ENCODE peak calls at places on chromosomes 6 and 20, in six cellular contexts. One of them, this sample, is unnamed.

GRCh38 chr20:9514461-9515210 is at the start of gene LAMP5:
- DNase-seq in OCI-LY7: no peak
- DNase-seq in astrocyte of the spinal cord: peak; percentile 33
- DNase-seq in mucosa of descending colon: no peak
- DNase-seq in psoas muscle: no peak
- DNase-seq in endodermal cell: peak; percentile 92
- DNase-seq in this sample: peak; percentile 33

GRCh38 chr20:38128691-38129090 is 36.4 kb downstream of the TGM2 start:
- DNase-seq in OCI-LY7: no peak
- DNase-seq in astrocyte of the spinal cord: no peak
- DNase-seq in mucosa of descending colon: no peak
- DNase-seq in psoas muscle: no peak
- DNase-seq in endodermal cell: no peak
- DNase-seq in this sample: no peak

GRCh38 chr6:12163149-12163548 is 127.0 kb upstream of the EDN1 start:
- DNase-seq in OCI-LY7: no peak
- DNase-seq in astrocyte of the spinal cord: no peak
- DNase-seq in mucosa of descending colon: no peak
- DNase-seq in psoas muscle: no peak
- DNase-seq in endodermal cell: no peak
- DNase-seq in this sample: peak; percentile 70

GRCh38 chr20:1263853-1264252 is 2.2 kb upstream of the SNPH start:
- DNase-seq in OCI-LY7: no peak
- DNase-seq in astrocyte of the spinal cord: peak; percentile 9
- DNase-seq in mucosa of descending colon: no peak
- DNase-seq in psoas muscle: no peak
- DNase-seq in endodermal cell: no peak
- DNase-seq in this sample: peak; percentile 44

GRCh38 chr20:2688041-2688591 is 4.5 kb upstream of the EBF4 start:
- DNase-seq in OCI-LY7: peak; percentile 49
- DNase-seq in astrocyte of the spinal cord: peak; percentile 36
- DNase-seq in mucosa of descending colon: peak; percentile 69
- DNase-seq in psoas muscle: peak; percentile 34
- DNase-seq in endodermal cell: peak; percentile 92
- DNase-seq in this sample: peak; percentile 69

GRCh38 chr6:131062245-131063027 is 609 bp downstream of the EPB41L2 start:
- DNase-seq in OCI-LY7: peak; percentile 56
- DNase-seq in astrocyte of the spinal cord: no peak
- DNase-seq in mucosa of descending colon: no peak
- DNase-seq in psoas muscle: peak; percentile 39
- DNase-seq in endodermal cell: peak; percentile 74
- DNase-seq in this sample: no peak

GRCh38 chr6:166516256-166516655 is 70.2 kb downstream of the RAMACL start:
- DNase-seq in OCI-LY7: no peak
- DNase-seq in astrocyte of the spinal cord: no peak
- DNase-seq in mucosa of descending colon: no peak
- DNase-seq in psoas muscle: no peak
- DNase-seq in endodermal cell: no peak
- DNase-seq in this sample: no peak

GRCh38 chr6:149964243-149965190 is 774 bp downstream of the ULBP1 start:
- DNase-seq in OCI-LY7: no peak
- DNase-seq in astrocyte of the spinal cord: peak; percentile 42
- DNase-seq in mucosa of descending colon: peak; percentile 27
- DNase-seq in psoas muscle: no peak
- DNase-seq in endodermal cell: peak; percentile 75
- DNase-seq in this sample: peak; percentile 24

GRCh38 chr6:40804905-40805304 is 217.7 kb upstream of the LRFN2 start:
- DNase-seq in OCI-LY7: peak; percentile 5
- DNase-seq in astrocyte of the spinal cord: no peak
- DNase-seq in mucosa of descending colon: no peak
- DNase-seq in psoas muscle: no peak
- DNase-seq in endodermal cell: no peak
- DNase-seq in this sample: peak; percentile 6

GRCh38 chr20:5495026-5495425 is 178.3 kb upstream of the PROKR2 start:
- DNase-seq in OCI-LY7: no peak
- DNase-seq in astrocyte of the spinal cord: no peak
- DNase-seq in mucosa of descending colon: no peak
- DNase-seq in psoas muscle: no peak
- DNase-seq in endodermal cell: no peak
- DNase-seq in this sample: no peak

GRCh38 chr6:118581489-118581959 is 33.4 kb downstream of the PLN start:
- DNase-seq in OCI-LY7: no peak
- DNase-seq in astrocyte of the spinal cord: peak; percentile 62
- DNase-seq in mucosa of descending colon: no peak
- DNase-seq in psoas muscle: no peak
- DNase-seq in endodermal cell: no peak
- DNase-seq in this sample: peak; percentile 83

GRCh38 chr6:52643158-52643557 is 27.8 kb upstream of the TMEM14A start:
- DNase-seq in OCI-LY7: no peak
- DNase-seq in astrocyte of the spinal cord: no peak
- DNase-seq in mucosa of descending colon: no peak
- DNase-seq in psoas muscle: no peak
- DNase-seq in endodermal cell: no peak
- DNase-seq in this sample: no peak

GRCh38 chr20:38430679-38431325 is 4.3 kb downstream of the SNHG17 start:
- DNase-seq in OCI-LY7: no peak
- DNase-seq in astrocyte of the spinal cord: no peak
- DNase-seq in mucosa of descending colon: no peak
- DNase-seq in psoas muscle: no peak
- DNase-seq in endodermal cell: no peak
- DNase-seq in this sample: no peak

GRCh38 chr6:118630928-118631327 is 20.5 kb downstream of the CEP85L start:
- DNase-seq in OCI-LY7: no peak
- DNase-seq in astrocyte of the spinal cord: no peak
- DNase-seq in mucosa of descending colon: no peak
- DNase-seq in psoas muscle: no peak
- DNase-seq in endodermal cell: no peak
- DNase-seq in this sample: no peak

GRCh38 chr6:33936911-33937310 is 133.1 kb upstream of the MLN start:
- DNase-seq in OCI-LY7: no peak
- DNase-seq in astrocyte of the spinal cord: no peak
- DNase-seq in mucosa of descending colon: no peak
- DNase-seq in psoas muscle: no peak
- DNase-seq in endodermal cell: no peak
- DNase-seq in this sample: no peak

GRCh38 chr6:136657629-136658028 is 107.4 kb upstream of the MAP7 start:
- DNase-seq in OCI-LY7: no peak
- DNase-seq in astrocyte of the spinal cord: no peak
- DNase-seq in mucosa of descending colon: no peak
- DNase-seq in psoas muscle: no peak
- DNase-seq in endodermal cell: no peak
- DNase-seq in this sample: peak; percentile 46

GRCh38 chr6:68975064-68975463 is 340.0 kb downstream of the ADGRB3 start:
- DNase-seq in OCI-LY7: no peak
- DNase-seq in astrocyte of the spinal cord: peak; percentile 5
- DNase-seq in mucosa of descending colon: no peak
- DNase-seq in psoas muscle: no peak
- DNase-seq in endodermal cell: peak; percentile 74
- DNase-seq in this sample: peak; percentile 30

GRCh38 chr6:42764883-42765653 is 16.8 kb upstream of the BICRAL start:
- DNase-seq in OCI-LY7: no peak
- DNase-seq in astrocyte of the spinal cord: no peak
- DNase-seq in mucosa of descending colon: no peak
- DNase-seq in psoas muscle: no peak
- DNase-seq in endodermal cell: no peak
- DNase-seq in this sample: no peak

GRCh38 chr6:108598316-108598863 is 37.7 kb downstream of the FOXO3 start:
- DNase-seq in OCI-LY7: peak; percentile 40
- DNase-seq in astrocyte of the spinal cord: peak; percentile 48
- DNase-seq in mucosa of descending colon: no peak
- DNase-seq in psoas muscle: peak; percentile 15
- DNase-seq in endodermal cell: no peak
- DNase-seq in this sample: no peak

GRCh38 chr6:137832110-137832509 is 34.9 kb upstream of the TNFAIP3 start:
- DNase-seq in OCI-LY7: no peak
- DNase-seq in astrocyte of the spinal cord: peak; percentile 93
- DNase-seq in mucosa of descending colon: no peak
- DNase-seq in psoas muscle: no peak
- DNase-seq in endodermal cell: no peak
- DNase-seq in this sample: peak; percentile 88

GRCh38 chr20:51446656-51447055 is 95.9 kb downstream of the NFATC2 start:
- DNase-seq in OCI-LY7: no peak
- DNase-seq in astrocyte of the spinal cord: peak; percentile 85
- DNase-seq in mucosa of descending colon: no peak
- DNase-seq in psoas muscle: peak; percentile 47
- DNase-seq in endodermal cell: no peak
- DNase-seq in this sample: peak; percentile 56

GRCh38 chr20:57076951-57077350 is 189.5 kb downstream of the BMP7 start:
- DNase-seq in OCI-LY7: no peak
- DNase-seq in astrocyte of the spinal cord: no peak
- DNase-seq in mucosa of descending colon: no peak
- DNase-seq in psoas muscle: no peak
- DNase-seq in endodermal cell: no peak
- DNase-seq in this sample: no peak
- H3K4me3 ChIP-seq in OCI-LY7: no peak overlapping the region
- H3K4me3 ChIP-seq in astrocyte of the spinal cord: no peak overlapping the region
- H3K4me3 ChIP-seq in mucosa of descending colon: no peak overlapping the region
- H3K4me3 ChIP-seq in psoas muscle: no peak overlapping the region
- H3K4me3 ChIP-seq in endodermal cell: no peak overlapping the region
- H3K4me3 ChIP-seq in this sample: no peak overlapping the region

DNA sequence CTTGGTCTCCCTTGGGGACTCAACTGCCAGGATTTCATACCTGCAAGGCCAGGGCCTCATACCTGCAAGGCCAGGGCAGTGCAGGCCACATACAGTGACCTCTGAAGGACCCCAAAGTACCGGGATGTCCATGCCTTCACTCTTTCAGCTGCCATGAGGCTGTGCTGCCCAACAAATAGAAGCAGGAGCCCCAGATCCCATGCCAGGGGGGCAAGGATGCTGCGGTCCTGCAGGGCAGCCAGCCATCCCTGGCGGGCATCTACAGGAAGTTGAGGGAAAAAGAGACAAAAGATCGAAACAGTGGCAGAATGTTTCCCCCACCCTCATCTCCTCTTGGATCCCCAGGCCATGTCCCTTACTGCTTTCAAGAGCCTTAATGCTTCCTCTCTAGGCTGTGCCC is 799 bp downstream of the NRM start:
- DNase-seq in OCI-LY7: no peak
- DNase-seq in astrocyte of the spinal cord: no peak
- DNase-seq in mucosa of descending colon: peak; percentile 38
- DNase-seq in psoas muscle: no peak
- DNase-seq in endodermal cell: no peak
- DNase-seq in this sample: no peak
- H3K4me3 ChIP-seq in OCI-LY7: peak overlapping the region; percentile 95
- H3K4me3 ChIP-seq in astrocyte of the spinal cord: peak overlapping the region; percentile 77
- H3K4me3 ChIP-seq in mucosa of descending colon: no peak overlapping the region
- H3K4me3 ChIP-seq in psoas muscle: peak overlapping the region; percentile 69
- H3K4me3 ChIP-seq in endodermal cell: peak overlapping the region; percentile 94
- H3K4me3 ChIP-seq in this sample: peak overlapping the region; percentile 69

DNA sequence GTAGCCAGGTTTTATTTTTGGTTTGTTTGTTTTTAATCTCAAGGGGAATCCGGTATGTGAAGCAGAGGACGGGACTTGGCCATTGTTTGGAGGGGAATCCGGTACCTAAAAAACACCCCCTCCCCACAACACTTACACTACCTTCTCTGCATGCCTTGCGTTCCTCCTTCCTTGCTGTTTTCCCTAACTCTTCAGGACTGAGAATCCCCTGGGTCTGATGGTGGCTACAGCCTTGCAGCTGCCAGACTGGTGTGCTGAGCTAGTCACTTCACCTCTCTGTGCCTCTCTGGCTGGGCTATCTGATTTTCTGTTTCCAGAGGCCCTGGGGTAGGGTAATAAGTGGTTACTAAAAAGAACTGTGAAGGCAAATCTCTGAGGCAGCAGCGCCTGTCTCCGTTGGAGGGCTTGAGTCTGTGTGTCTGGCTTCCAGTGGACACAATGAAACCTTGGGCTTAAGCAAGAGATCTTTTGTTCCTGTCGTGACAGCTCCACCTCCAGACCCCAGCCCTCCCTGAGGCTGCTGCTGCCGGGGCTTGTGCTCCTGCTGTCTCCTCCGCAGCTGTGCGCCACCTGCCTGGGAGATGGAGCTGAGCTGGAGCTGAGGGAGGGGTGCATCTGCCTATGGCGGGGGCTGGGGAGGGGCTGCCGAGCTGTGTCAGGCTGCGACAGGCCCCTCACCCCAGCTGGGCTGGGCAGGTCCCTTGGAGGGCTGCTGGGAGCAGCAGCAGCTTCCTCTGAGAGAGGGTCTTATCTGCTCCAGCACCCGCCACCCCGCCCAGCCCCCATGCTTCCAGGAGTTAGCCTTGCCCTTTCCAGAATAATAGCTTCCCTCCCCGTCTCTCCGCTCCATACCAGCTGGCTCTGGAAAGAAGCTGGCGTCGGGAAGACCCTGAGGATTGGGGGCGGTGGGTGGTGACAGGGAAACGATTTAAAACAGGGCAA is 65.8 kb upstream of the CCDC167 start:
- DNase-seq in OCI-LY7: no peak
- DNase-seq in astrocyte of the spinal cord: no peak
- DNase-seq in mucosa of descending colon: no peak
- DNase-seq in psoas muscle: no peak
- DNase-seq in endodermal cell: peak; percentile 95
- DNase-seq in this sample: no peak
- H3K4me3 ChIP-seq in OCI-LY7: no peak overlapping the region
- H3K4me3 ChIP-seq in astrocyte of the spinal cord: peak overlapping the region; percentile 43
- H3K4me3 ChIP-seq in mucosa of descending colon: no peak overlapping the region
- H3K4me3 ChIP-seq in psoas muscle: peak overlapping the region; percentile 40
- H3K4me3 ChIP-seq in endodermal cell: peak overlapping the region; percentile 81
- H3K4me3 ChIP-seq in this sample: peak overlapping the region; percentile 4

DNA sequence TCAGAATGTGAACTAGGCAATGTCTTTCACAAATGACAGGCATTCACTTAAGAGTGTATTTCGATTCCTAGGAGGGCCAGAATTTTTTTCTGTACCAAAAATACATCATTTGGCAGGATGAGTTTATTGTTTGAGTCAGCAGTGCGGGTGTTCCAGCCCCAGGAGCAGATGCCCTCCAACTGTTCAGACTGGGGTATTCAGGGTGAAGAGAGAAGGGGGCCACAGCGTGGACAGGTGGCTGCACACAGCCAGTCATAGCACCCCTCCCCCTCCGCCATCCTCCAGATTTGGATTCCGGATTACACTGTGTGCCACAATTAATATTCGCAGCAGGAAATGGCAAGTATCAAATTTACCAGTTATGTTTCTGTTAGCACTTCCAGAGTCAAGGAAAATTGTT is 38.6 kb downstream of the RIPOR2 start:
- DNase-seq in OCI-LY7: no peak
- DNase-seq in astrocyte of the spinal cord: no peak
- DNase-seq in mucosa of descending colon: no peak
- DNase-seq in psoas muscle: no peak
- DNase-seq in endodermal cell: no peak
- DNase-seq in this sample: no peak
- H3K4me3 ChIP-seq in OCI-LY7: no peak overlapping the region
- H3K4me3 ChIP-seq in astrocyte of the spinal cord: no peak overlapping the region
- H3K4me3 ChIP-seq in mucosa of descending colon: no peak overlapping the region
- H3K4me3 ChIP-seq in psoas muscle: no peak overlapping the region
- H3K4me3 ChIP-seq in endodermal cell: no peak overlapping the region
- H3K4me3 ChIP-seq in this sample: no peak overlapping the region